ENCODE peak calls at places on chromosomes 4 and X, in five cellular contexts. B, L, Z, D and F are unnamed samples.
A peak's percentile ranks its signal among the peaks of the same experiment; 100 is the strongest.

GRCh38 chr4:25320374-25321172 is 8.0 kb downstream of the ZCCHC4 start:
- DNase-seq in B (peak; percentile 96), L (peak; percentile 96), Z (no peak), D (no peak), F (no peak)

GRCh38 chr4:19961092-19961491 is 290.6 kb upstream of the SLIT2 start:
- DNase-seq in B (peak; percentile 80), L (peak; percentile 80), Z (no peak), D (no peak), F (no peak)

GRCh38 chrX:119374736-119375135 is 24.4 kb upstream of the SLC25A43 start:
- DNase-seq in B (peak; percentile 26), L (no peak), Z (no peak), D (no peak), F (no peak)

GRCh38 chr4:66357316-66357715 is 687.0 kb upstream of the EPHA5 start:
- DNase-seq in B (peak; percentile 44), L (peak; percentile 2), Z (no peak), D (no peak), F (no peak)

GRCh38 chrX:17038681-17039161 is 92.3 kb downstream of the REPS2 start:
- DNase-seq in B (peak; percentile 40), L (peak; percentile 87), Z (no peak), D (no peak), F (no peak)

GRCh38 chrX:19869195-19869594 is 18.2 kb downstream of the SH3KBP1 start:
- DNase-seq in B (no peak), L (no peak), Z (no peak), D (no peak), F (no peak)

GRCh38 chr4:85555210-85555609 is 80.3 kb downstream of the ARHGAP24 start:
- DNase-seq in B (peak; percentile 73), L (peak; percentile 58), Z (no peak), D (no peak), F (no peak)

GRCh38 chr4:5399790-5400421 is 308.5 kb downstream of the EVC2 start:
- DNase-seq in B (peak; percentile 42), L (peak; percentile 7), Z (peak; percentile 53), D (no peak), F (no peak)

GRCh38 chr4:156948738-156949137 is 22.9 kb downstream of the PDGFC start:
- DNase-seq in B (no peak), L (no peak), Z (no peak), D (no peak), F (no peak)

GRCh38 chr4:3766791-3767561 is 791 bp downstream of the ADRA2C start:
- DNase-seq in B (peak; percentile 3), L (no peak), Z (no peak), D (no peak), F (peak; percentile 60)